ENCODE peak calls at places on chromosome 9, in ten cellular contexts. E, W, Q, X, H, A, I, Z, N and T are unnamed samples.

GRCh38 chr9:82565188-82565966 is 497.6 kb downstream of the RASEF start:
- DNase-seq in X (no peak), H (no peak), A (no peak), Z (no peak), E (no peak), W (no peak), N (no peak), I (no peak), Q (no peak), T (no peak)

GRCh38 chr9:121267689-121268597 is at the start of gene GSN:
- DNase-seq in N (peak; percentile 68), A (peak; percentile 86), Z (peak; percentile 88), X (peak; percentile 50), H (peak; percentile 50), I (no peak), E (peak; percentile 62), W (peak; percentile 63), Q (no peak), T (peak; percentile 97)

GRCh38 chr9:105425817-105426433 is 21.9 kb upstream of the FSD1L start:
- DNase-seq in Q (no peak), W (peak; percentile 10), A (peak; percentile 28), E (peak; percentile 21), N (peak; percentile 26), X (peak; percentile 47), I (no peak), H (peak; percentile 50), Z (peak; percentile 33), T (peak; percentile 90)

GRCh38 chr9:114120192-114121014 is 21.3 kb upstream of the KIF12 start:
- DNase-seq in Z (no peak), E (no peak), N (no peak), W (no peak), H (peak; percentile 3), Q (no peak), A (no peak), I (no peak), X (no peak), T (peak; percentile 17)

GRCh38 chr9:106648799-106649198 is 214.2 kb upstream of the ZNF462 start:
- DNase-seq in W (peak; percentile 8), I (peak; percentile 6), N (peak; percentile 1), Z (peak; percentile 43), A (no peak), Q (no peak), E (no peak), X (peak; percentile 13), H (peak; percentile 59), T (peak; percentile 72)

GRCh38 chr9:4573634-4574391 is 83.5 kb downstream of the SLC1A1 start:
- DNase-seq in Z (no peak), E (no peak), X (no peak), A (no peak), I (no peak), N (no peak), Q (no peak), H (no peak), W (no peak), T (no peak)

GRCh38 chr9:123912167-123912897 is 17.6 kb downstream of the DENND1A start:
- DNase-seq in H (no peak), N (no peak), E (no peak), Z (no peak), A (no peak), I (no peak), W (no peak), Q (no peak), X (no peak), T (peak; percentile 31)

GRCh38 chr9:29945012-29945411 is 2371.7 kb upstream of the C9orf72 start:
- DNase-seq in I (no peak), Q (no peak), E (no peak), H (no peak), N (no peak), X (no peak), A (no peak), Z (no peak), W (no peak), T (no peak)

GRCh38 chr9:1522219-1522767 is 472.1 kb downstream of the DMRT2 start:
- DNase-seq in X (no peak), W (no peak), I (no peak), A (no peak), E (no peak), N (no peak), H (no peak), Q (no peak), Z (no peak), T (no peak)

GRCh38 chr9:69582544-69583297 is 89.5 kb downstream of the APBA1 start:
- DNase-seq in W (no peak), Q (no peak), I (no peak), A (no peak), E (no peak), N (peak; percentile 62), X (no peak), H (peak; percentile 14), Z (peak; percentile 42), T (no peak)

GRCh38 chr9:80874276-80874675 is 815.1 kb downstream of the TLE1 start:
- DNase-seq in E (no peak), H (peak; percentile 80), I (no peak), X (peak; percentile 89), Q (no peak), N (no peak), Z (no peak), A (no peak), W (peak; percentile 94), T (peak; percentile 2)

GRCh38 chr9:5563417-5563815 is 53.1 kb downstream of the PDCD1LG2 start:
- DNase-seq in N (no peak), I (no peak), X (no peak), Z (no peak), Q (no peak), H (no peak), W (peak; percentile 63), E (no peak), A (no peak), T (no peak)

GRCh38 chr9:106697799-106698591 is 165.0 kb upstream of the ZNF462 start:
- DNase-seq in I (no peak), X (peak; percentile 46), Z (peak; percentile 15), Q (no peak), H (no peak), W (peak; percentile 78), A (no peak), N (peak; percentile 12), E (no peak), T (no peak)

GRCh38 chr9:121822093-121823085 is 171.0 kb downstream of the DAB2IP start:
- DNase-seq in Q (no peak), Z (no peak), I (no peak), H (no peak), E (no peak), A (peak; percentile 41), X (no peak), W (no peak), N (no peak), T (peak; percentile 76)

GRCh38 chr9:135402048-135402738 is 77.4 kb upstream of the PPP1R26 start:
- DNase-seq in Q (no peak), X (no peak), N (no peak), I (no peak), Z (no peak), W (no peak), E (no peak), H (no peak), A (no peak), T (peak; percentile 50)
- H3K4me2 ChIP-seq in Q (no peak overlapping the region), X (no peak overlapping the region), N (no peak overlapping the region), I (no peak overlapping the region), Z (no peak overlapping the region), W (no peak overlapping the region), E (no peak overlapping the region), H (no peak overlapping the region), A (no peak overlapping the region), T (no peak overlapping the region)

GRCh38 chr9:112811518-112811917 is 61.0 kb downstream of the SNX30 start:
- DNase-seq in W (no peak), Q (no peak), E (no peak), H (no peak), X (no peak), N (no peak), A (no peak), I (no peak), Z (no peak), T (no peak)
- H3K4me2 ChIP-seq in W (no peak overlapping the region), Q (no peak overlapping the region), E (no peak overlapping the region), H (no peak overlapping the region), X (no peak overlapping the region), N (no peak overlapping the region), A (peak overlapping the region; percentile 42), I (no peak overlapping the region), Z (no peak overlapping the region), T (no peak overlapping the region)

GRCh38 chr9:71637926-71638325 is 130.4 kb downstream of the CEMIP2 start:
- DNase-seq in A (no peak), Z (no peak), W (no peak), H (no peak), E (no peak), Q (no peak), X (no peak), N (peak; percentile 51), I (no peak), T (no peak)

GRCh38 chr9:71636143-71636839 is 132.0 kb downstream of the CEMIP2 start:
- DNase-seq in A (no peak), W (no peak), Q (no peak), E (no peak), N (no peak), X (no peak), I (no peak), Z (no peak), H (no peak), T (no peak)

GRCh38 chr9:71638627-71639026 is 129.7 kb downstream of the CEMIP2 start:
- DNase-seq in A (no peak), Z (no peak), Q (no peak), N (peak; percentile 72), H (no peak), E (no peak), W (no peak), I (no peak), X (no peak), T (no peak)

GRCh38 chr9:71634753-71635152 is 133.6 kb downstream of the CEMIP2 start:
- DNase-seq in I (no peak), E (no peak), A (no peak), H (peak; percentile 14), W (no peak), N (no peak), Q (no peak), X (no peak), Z (no peak), T (no peak)

DNA sequence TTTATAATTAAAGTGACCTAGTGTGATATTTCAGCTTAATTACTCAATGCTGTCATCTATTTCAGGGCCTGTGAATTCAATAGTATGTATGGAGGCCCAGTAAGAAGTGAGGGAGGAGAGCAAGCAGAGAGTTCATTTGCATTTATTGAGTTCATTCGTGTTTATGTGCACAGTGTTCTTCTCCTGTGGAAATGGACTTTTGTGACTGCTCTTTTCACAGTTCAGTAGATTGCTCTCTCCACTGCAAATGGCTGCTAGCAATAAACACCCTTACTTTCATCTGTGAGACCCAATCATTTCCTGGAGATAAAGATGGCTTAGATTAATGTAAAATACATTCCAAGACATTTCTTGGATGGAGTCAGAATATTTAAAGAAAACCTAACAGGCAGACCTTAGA is 130.9 kb downstream of the CEMIP2 start:
- DNase-seq in X (no peak), I (no peak), A (no peak), E (no peak), Z (no peak), Q (no peak), N (no peak), H (no peak), W (peak; percentile 13), T (no peak)
- H3K4me2 ChIP-seq in X (no peak overlapping the region), I (no peak overlapping the region), A (no peak overlapping the region), E (no peak overlapping the region), Z (no peak overlapping the region), Q (no peak overlapping the region), N (no peak overlapping the region), H (no peak overlapping the region), W (no peak overlapping the region), T (no peak overlapping the region)

GRCh38 chr9:18493361-18494015 is 19.5 kb downstream of the ADAMTSL1 start:
- DNase-seq in Q (no peak), A (no peak), X (peak; percentile 45), N (peak; percentile 29), H (peak; percentile 86), W (peak; percentile 78), E (no peak), Z (no peak), I (no peak), T (peak; percentile 76)
- H3K4me2 ChIP-seq in Q (no peak overlapping the region), A (no peak overlapping the region), X (peak overlapping the region; percentile 24), N (no peak overlapping the region), H (peak overlapping the region; percentile 79), W (peak overlapping the region; percentile 54), E (no peak overlapping the region), Z (no peak overlapping the region), I (no peak overlapping the region), T (peak overlapping the region; percentile 47)